ENCODE peak calls at places on chromosome 4, in six cellular contexts. T, G, J, P, L and V are unnamed samples. For H3K9me2 and H3K79me2, the result is how much of the 10 kb centered on the place peaks cover.

GRCh38 chr4:140653718-140654515 is 85.2 kb upstream of the UCP1 start:
- DNase-seq in T (peak), G (no peak), J (peak), P (no peak), L (peak), V (no peak)

GRCh38 chr4:73608677-73609594 is 11.3 kb downstream of the RASSF6 start:
- DNase-seq in T (no peak), G (peak), J (no peak), P (no peak), L (peak), V (no peak)

GRCh38 chr4:7256989-7257810 is 64.9 kb downstream of the SORCS2 start:
- DNase-seq in T (no peak), G (no peak), J (peak), P (no peak), L (no peak), V (no peak)

GRCh38 chr4:150078996-150079581 is 844 bp downstream of the DCLK2 start:
- DNase-seq in T (peak), G (no peak), J (peak), P (no peak), L (peak), V (no peak)

GRCh38 chr4:67928547-67928946 is 34.7 kb downstream of the TMPRSS11A start:
- DNase-seq in T (no peak), G (no peak), J (no peak), P (peak), L (no peak), V (no peak)

GRCh38 chr4:6134612-6135220 is 65.6 kb downstream of the JAKMIP1 start:
- DNase-seq in T (peak), G (peak), J (no peak), P (peak), L (no peak), V (no peak)

GRCh38 chr4:81198151-81198550 is 16.9 kb downstream of the PRKG2 start:
- DNase-seq in T (no peak), G (no peak), J (no peak), P (no peak), L (no peak), V (no peak)

GRCh38 chr4:108199881-108200280 is 31.1 kb upstream of the LEF1 start:
- DNase-seq in T (no peak), G (no peak), J (no peak), P (no peak), L (no peak), V (no peak)

GRCh38 chr4:169254546-169254983 is 16.2 kb downstream of the SH3RF1 start:
- DNase-seq in T (no peak), G (no peak), J (no peak), P (peak), L (no peak), V (no peak)

GRCh38 chr4:183912585-183912984 is 7.5 kb downstream of the STOX2 start:
- DNase-seq in T (no peak), G (no peak), J (no peak), P (no peak), L (no peak), V (no peak)

GRCh38 chr4:37928896-37929537 is 31.2 kb upstream of the PTTG2 start:
- DNase-seq in T (no peak), G (no peak), J (no peak), P (no peak), L (no peak), V (no peak)

GRCh38 chr4:86967061-86967460 is 32.2 kb downstream of the AFF1 start:
- DNase-seq in T (no peak), G (peak), J (no peak), P (no peak), L (no peak), V (no peak)

GRCh38 chr4:124435276-124435675 is 277.3 kb downstream of the ANKRD50 start:
- DNase-seq in T (no peak), G (no peak), J (no peak), P (no peak), L (no peak), V (no peak)

GRCh38 chr4:145904413-145905177 is 34.0 kb downstream of the ZNF827 start:
- DNase-seq in T (no peak), G (no peak), J (no peak), P (no peak), L (no peak), V (no peak)

GRCh38 chr4:110654254-110654635 is 31.4 kb upstream of the PITX2 start:
- DNase-seq in T (no peak), G (no peak), J (no peak), P (no peak), L (no peak), V (no peak)

GRCh38 chr4:153954654-153955053 is 165.8 kb upstream of the SFRP2 start:
- DNase-seq in T (no peak), G (no peak), J (no peak), P (no peak), L (no peak), V (no peak)

GRCh38 chr4:153950100-153950979 is 161.5 kb upstream of the SFRP2 start:
- DNase-seq in T (no peak), G (no peak), J (no peak), P (no peak), L (no peak), V (no peak)

GRCh38 chr4:153955306-153955705 is 166.4 kb upstream of the SFRP2 start:
- DNase-seq in T (no peak), G (no peak), J (no peak), P (no peak), L (no peak), V (no peak)
- H3K9me2 ChIP-seq in T (under half), G (under half), J (under half), P (under half), L (under half), V (under half)

GRCh38 chr4:164768516-164768915 is 14.6 kb downstream of the SMIM31 start:
- DNase-seq in T (peak), G (peak), J (no peak), P (peak), L (peak), V (no peak)
- TF ChIP-seq CTCF in T (peak), G (peak), J (peak), P (peak), L (peak), V (peak)

GRCh38 chr4:123046096-123046495 is 123.7 kb upstream of the NUDT6 start:
- DNase-seq in T (no peak), G (no peak), J (no peak), P (no peak), L (no peak), V (no peak)
- H3K79me2 ChIP-seq in T (under half), G (under half), J (under half), P (under half), L (under half), V (under half)

GRCh38 chr4:74830928-74831327 is 36.6 kb upstream of the BTC start:
- DNase-seq in T (no peak), G (no peak), J (no peak), P (no peak), L (no peak), V (no peak)
- H3K9me2 ChIP-seq in T (under half), G (under half), J (under half), P (under half), L (under half), V (under half)

GRCh38 chr4:64330143-64330542 is 79.1 kb downstream of the TECRL start:
- DNase-seq in T (peak), G (no peak), J (no peak), P (no peak), L (no peak), V (no peak)
- TF ChIP-seq CTCF in T (peak), G (no peak), J (no peak), P (no peak), L (no peak), V (no peak)

DNA sequence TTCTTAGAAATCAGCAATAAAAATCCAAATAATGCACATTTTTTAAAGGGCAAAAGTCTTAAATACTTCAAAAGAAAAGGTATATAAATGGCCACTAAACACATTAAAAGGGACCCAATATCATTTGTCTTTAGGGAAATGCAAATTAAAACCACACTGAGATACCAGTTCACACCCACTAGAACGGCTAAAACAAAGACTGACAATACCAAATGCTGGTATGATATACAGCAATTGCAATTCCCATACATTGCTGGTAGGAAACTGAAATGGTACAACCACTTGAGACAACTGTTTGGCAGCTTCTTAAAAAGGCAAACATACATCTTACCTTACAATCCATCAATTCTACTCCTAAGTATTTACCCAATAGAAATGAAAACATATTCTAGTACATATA is 33.7 kb downstream of the CAMK2D start:
- DNase-seq in T (no peak), G (no peak), J (no peak), P (no peak), L (no peak), V (no peak)
- H3K79me2 ChIP-seq in T (under half), G (half or more), J (half or more), P (under half), L (half or more), V (under half)